ENCODE peak calls at places on chromosomes 13 and 19, in eight cellular contexts. Z is C1 segment of cervical spinal cord; Y is Daoy; H is OCI-LY7; D is iris pigment epithelial cell; A is activated CD4-positive, alpha-beta T cell treated with anti-CD3 and anti-CD28 coated beads for 24 hours; J is LoVo; F is stimulated activated CD4-positive, alpha-beta T cell treated with anti-CD3 and anti-CD28 coated beads, Interleukin-1b, Interleukin-23, amount 100 ng/mL, for 24 hours. P is an unnamed sample.

GRCh38 chr13:66128692-66129269 is 1101.4 kb downstream of the PCDH9 start:
- DNase-seq in Z (no peak), Y (no peak), H (no peak), D (no peak), A (no peak), J (no peak), F (no peak), P (no peak)

GRCh38 chr19:1618157-1619093 is 13.2 kb upstream of the UQCR11 start:
- DNase-seq in Z (no peak), Y (peak; percentile 42), H (peak; percentile 64), D (peak; percentile 14), A (no peak), J (no peak), F (no peak), P (no peak)

GRCh38 chr13:79338343-79338742 is 67.7 kb downstream of the RBM26 start:
- DNase-seq in Z (no peak), Y (no peak), H (no peak), D (no peak), A (no peak), J (no peak), F (no peak), P (no peak)

GRCh38 chr13:30376426-30377311 is 45.6 kb upstream of the UBE2L5 start:
- DNase-seq in Z (no peak), Y (no peak), H (peak; percentile 84), D (no peak), A (peak; percentile 28), J (no peak), F (peak; percentile 36), P (no peak)

GRCh38 chr13:88751994-88752393 is 1080.8 kb downstream of the SLITRK5 start:
- DNase-seq in Z (no peak), Y (no peak), H (no peak), D (no peak), A (no peak), J (no peak), F (no peak), P (no peak)

GRCh38 chr19:57099199-57099661 is 20.6 kb upstream of the USP29 start:
- DNase-seq in Z (peak; percentile 27), Y (peak; percentile 83), H (peak; percentile 4), D (peak; percentile 60), A (peak; percentile 20), J (no peak), F (peak; percentile 19), P (no peak)

GRCh38 chr13:106490177-106490576 is 45.3 kb downstream of the EFNB2 start:
- DNase-seq in Z (no peak), Y (no peak), H (no peak), D (no peak), A (no peak), J (no peak), F (no peak), P (no peak)

GRCh38 chr19:6730153-6730804 is 7.1 kb downstream of the GPR108 start:
- DNase-seq in Z (peak; percentile 53), Y (peak; percentile 32), H (peak; percentile 89), D (peak; percentile 27), A (peak; percentile 33), J (no peak), F (no peak), P (peak; percentile 17)

GRCh38 chr19:46372901-46373572 is 26.1 kb downstream of the PPP5C start:
- DNase-seq in Z (no peak), Y (peak; percentile 54), H (no peak), D (peak; percentile 58), A (no peak), J (no peak), F (no peak), P (no peak)

GRCh38 chr19:41531438-41532311 is 44.3 kb upstream of the CEACAM21 start:
- DNase-seq in Z (no peak), Y (peak; percentile 86), H (peak; percentile 90), D (peak; percentile 61), A (peak; percentile 69), J (peak; percentile 9), F (peak; percentile 72), P (no peak)

GRCh38 chr13:33145667-33146066 is 129.4 kb downstream of the KL start:
- DNase-seq in Z (no peak), Y (no peak), H (no peak), D (no peak), A (no peak), J (no peak), F (no peak), P (no peak)

GRCh38 chr19:44603201-44603945 is 10.0 kb upstream of the IGSF23 start:
- DNase-seq in Z (no peak), Y (peak; percentile 54), H (no peak), D (peak; percentile 89), A (no peak), J (no peak), F (no peak), P (no peak)

GRCh38 chr19:5141278-5141925 is 172.5 kb downstream of the KDM4B start:
- DNase-seq in Z (no peak), Y (peak; percentile 59), H (no peak), D (peak; percentile 64), A (no peak), J (no peak), F (no peak), P (no peak)

GRCh38 chr19:17259118-17259780 is 5.3 kb downstream of the USHBP1 start:
- DNase-seq in Z (no peak), Y (no peak), H (no peak), D (peak; percentile 34), A (no peak), J (no peak), F (no peak), P (no peak)

GRCh38 chr13:80755925-80756324 is 415.0 kb upstream of the SPRY2 start:
- DNase-seq in Z (peak; percentile 2), Y (no peak), H (no peak), D (no peak), A (no peak), J (no peak), F (no peak), P (no peak)

GRCh38 chr19:48756686-48757085 is 1.4 kb downstream of the FGF21 start:
- DNase-seq in Z (no peak), Y (no peak), H (no peak), D (no peak), A (no peak), J (no peak), F (no peak), P (no peak)

GRCh38 chr19:43306097-43306496 is 36.8 kb upstream of the PSG9 start:
- DNase-seq in Z (no peak), Y (no peak), H (no peak), D (no peak), A (no peak), J (no peak), F (no peak), P (no peak)

GRCh38 chr19:1109032-1109541 is 5.3 kb downstream of the GPX4 start:
- DNase-seq in Z (no peak), Y (no peak), H (no peak), D (no peak), A (no peak), J (no peak), F (no peak), P (no peak)

P was measured in caudate nucleus.